ENCODE peak calls at places on chromosome 9, in four cellular contexts. N, D, Y and R are unnamed samples.

GRCh38 chr9:35267716-35268115 is 105.9 kb downstream of the UNC13B start:
- DNase-seq in D (peak), Y (no peak), N (no peak), R (no peak)

GRCh38 chr9:123742009-123742767 is 187.7 kb downstream of the DENND1A start:
- DNase-seq in D (peak), Y (no peak), N (no peak), R (no peak)

GRCh38 chr9:114282507-114282906 is 40.4 kb upstream of the ORM1 start:
- DNase-seq in N (no peak), Y (peak), D (no peak), R (no peak)

GRCh38 chr9:17900604-17901003 is 321.7 kb downstream of the SH3GL2 start:
- DNase-seq in N (no peak), Y (no peak), D (no peak), R (no peak)

GRCh38 chr9:37675661-37676060 is 24.9 kb downstream of the FRMPD1 start:
- DNase-seq in Y (no peak), N (no peak), D (no peak), R (no peak)

GRCh38 chr9:96476591-96476990 is 26.6 kb downstream of the HABP4 start:
- DNase-seq in N (peak), D (peak), Y (no peak), R (no peak)

GRCh38 chr9:129582865-129583264 is 38.0 kb downstream of the C9orf50 start:
- DNase-seq in Y (no peak), N (no peak), D (no peak), R (no peak)

GRCh38 chr9:115411516-115411915 is 293.6 kb upstream of the TNC start:
- DNase-seq in Y (no peak), N (no peak), D (peak), R (no peak)

GRCh38 chr9:6247266-6247665 is 31.7 kb downstream of the IL33 start:
- DNase-seq in D (peak), Y (no peak), N (no peak), R (no peak)

GRCh38 chr9:72695365-72695764 is 174.0 kb downstream of the TMC1 start:
- DNase-seq in Y (no peak), N (peak), D (no peak), R (no peak)

GRCh38 chr9:121328876-121329681 is 41.0 kb downstream of the STOM start:
- DNase-seq in Y (no peak), N (no peak), D (no peak), R (no peak)

GRCh38 chr9:8850916-8851315 is 1051.3 kb upstream of the DMAC1 start:
- DNase-seq in N (no peak), D (no peak), Y (no peak), R (no peak)

GRCh38 chr9:98022447-98022846 is 34.1 kb upstream of the NANS start:
- DNase-seq in Y (no peak), N (no peak), D (peak), R (no peak)

GRCh38 chr9:629136-629535 is 212.4 kb upstream of the DMRT1 start:
- DNase-seq in N (no peak), D (no peak), Y (no peak), R (no peak)

GRCh38 chr9:4117835-4118610 is 181.8 kb downstream of the GLIS3 start:
- DNase-seq in N (no peak), Y (no peak), D (no peak), R (no peak)

GRCh38 chr9:127654619-127655018 is 42.5 kb downstream of the STXBP1 start:
- DNase-seq in N (no peak), D (peak), Y (no peak), R (no peak)

GRCh38 chr9:127660886-127661285 is 45.9 kb upstream of the CFAP157 start:
- DNase-seq in D (no peak), N (no peak), Y (no peak), R (no peak)

GRCh38 chr9:127662617-127663016 is 44.2 kb upstream of the CFAP157 start:
- DNase-seq in N (no peak), Y (no peak), D (no peak), R (no peak)

GRCh38 chr9:127661342-127661741 is 45.4 kb upstream of the CFAP157 start:
- DNase-seq in N (no peak), D (no peak), Y (no peak), R (no peak)

DNA sequence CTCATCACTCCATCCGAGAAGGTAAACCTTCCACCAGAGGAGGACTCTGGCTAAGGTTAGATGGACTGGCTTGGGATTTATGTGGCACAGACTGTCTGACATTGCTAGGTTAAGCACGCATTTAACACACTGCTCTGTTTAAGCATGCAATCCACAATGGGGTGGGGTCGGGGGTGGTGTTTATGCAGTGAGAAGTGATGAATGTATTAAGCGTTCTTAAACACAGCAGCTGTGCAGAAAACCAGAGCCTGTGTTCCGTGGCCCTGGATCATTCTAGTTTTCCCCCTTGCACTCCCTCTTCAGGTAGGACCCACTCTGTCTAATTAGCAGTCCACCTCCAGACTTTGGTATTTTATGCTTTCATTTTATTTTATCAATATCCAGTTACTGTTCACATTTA is 46.4 kb downstream of the STXBP1 start:
- DNase-seq in D (no peak), Y (no peak), N (no peak), R (no peak)
- H3K27ac ChIP-seq in D (no peak), Y (no peak), N (no peak), R (no peak)

DNA sequence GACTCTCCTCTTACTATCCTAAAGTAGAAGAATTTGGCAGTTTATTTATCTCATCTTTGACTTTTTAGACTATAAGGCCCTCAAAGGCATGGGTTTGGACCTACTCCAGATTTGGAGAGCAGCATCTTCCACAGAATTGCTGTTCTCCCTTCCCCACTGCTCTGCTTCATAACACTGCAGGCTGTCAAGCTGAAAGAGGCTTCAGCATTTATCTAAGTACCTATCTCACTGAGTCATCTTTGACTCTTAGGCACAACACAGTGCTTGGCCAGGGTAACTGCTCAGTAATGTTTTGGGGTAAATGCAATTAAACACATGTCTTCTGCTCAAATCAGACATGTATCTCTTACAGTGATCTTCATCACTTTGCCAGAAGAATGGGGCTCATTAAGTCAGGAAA is 60.6 kb downstream of the GRIN3A start:
- DNase-seq in Y (no peak), D (no peak), N (no peak), R (no peak)
- H3K27ac ChIP-seq in Y (no peak), D (no peak), N (no peak), R (no peak)

DNA sequence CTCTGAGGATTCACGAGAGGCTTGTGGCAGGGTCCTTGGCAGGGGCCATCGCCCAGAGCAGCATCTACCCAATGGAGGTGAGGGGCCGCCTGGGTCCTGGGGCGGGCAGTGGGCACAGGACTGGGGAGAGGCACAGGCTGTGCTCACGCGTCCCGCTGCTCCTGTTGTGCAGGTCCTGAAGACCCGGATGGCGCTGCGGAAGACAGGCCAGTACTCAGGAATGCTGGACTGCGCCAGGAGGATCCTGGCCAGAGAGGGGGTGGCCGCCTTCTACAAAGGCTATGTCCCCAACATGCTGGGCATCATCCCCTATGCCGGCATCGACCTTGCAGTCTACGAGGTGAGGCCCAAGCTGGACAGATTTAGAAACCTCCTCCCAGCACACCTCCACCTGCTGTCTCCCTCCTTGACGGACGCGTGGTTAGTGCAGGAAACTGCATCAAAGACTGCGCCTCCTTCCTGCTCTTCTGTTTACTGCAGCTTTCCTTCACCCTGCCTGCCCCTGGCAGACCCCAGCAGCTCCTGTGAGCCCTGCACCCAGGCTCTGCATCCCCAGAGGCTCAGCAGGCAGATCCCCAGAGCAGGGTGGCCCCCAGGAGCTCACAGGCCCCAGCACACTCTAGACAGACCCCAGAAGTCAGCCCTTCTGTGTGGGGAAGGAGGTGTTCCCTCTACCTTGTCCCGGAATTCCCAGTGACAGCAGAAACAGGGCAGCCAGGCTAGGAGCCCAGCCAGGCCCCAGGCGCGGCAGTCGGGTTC is 21.2 kb downstream of the PTGES2 start:
- DNase-seq in Y (no peak), D (no peak), N (no peak), R (no peak)
- H3K27ac ChIP-seq in Y (no peak), D (no peak), N (peak), R (no peak)

GRCh38 chr9:134214766-134215394 is 50.5 kb upstream of the RNU6ATAC start:
- DNase-seq in Y (no peak), D (no peak), N (no peak), R (no peak)

GRCh38 chr9:134216449-134216951 is 52.1 kb upstream of the RNU6ATAC start:
- DNase-seq in N (no peak), D (no peak), Y (no peak), R (no peak)

GRCh38 chr9:134215395-134215708 is 51.0 kb upstream of the RNU6ATAC start:
- DNase-seq in N (no peak), Y (no peak), D (no peak), R (no peak)

GRCh38 chr9:134216961-134217360 is 52.6 kb upstream of the RNU6ATAC start:
- DNase-seq in D (no peak), N (no peak), Y (no peak), R (no peak)

DNA sequence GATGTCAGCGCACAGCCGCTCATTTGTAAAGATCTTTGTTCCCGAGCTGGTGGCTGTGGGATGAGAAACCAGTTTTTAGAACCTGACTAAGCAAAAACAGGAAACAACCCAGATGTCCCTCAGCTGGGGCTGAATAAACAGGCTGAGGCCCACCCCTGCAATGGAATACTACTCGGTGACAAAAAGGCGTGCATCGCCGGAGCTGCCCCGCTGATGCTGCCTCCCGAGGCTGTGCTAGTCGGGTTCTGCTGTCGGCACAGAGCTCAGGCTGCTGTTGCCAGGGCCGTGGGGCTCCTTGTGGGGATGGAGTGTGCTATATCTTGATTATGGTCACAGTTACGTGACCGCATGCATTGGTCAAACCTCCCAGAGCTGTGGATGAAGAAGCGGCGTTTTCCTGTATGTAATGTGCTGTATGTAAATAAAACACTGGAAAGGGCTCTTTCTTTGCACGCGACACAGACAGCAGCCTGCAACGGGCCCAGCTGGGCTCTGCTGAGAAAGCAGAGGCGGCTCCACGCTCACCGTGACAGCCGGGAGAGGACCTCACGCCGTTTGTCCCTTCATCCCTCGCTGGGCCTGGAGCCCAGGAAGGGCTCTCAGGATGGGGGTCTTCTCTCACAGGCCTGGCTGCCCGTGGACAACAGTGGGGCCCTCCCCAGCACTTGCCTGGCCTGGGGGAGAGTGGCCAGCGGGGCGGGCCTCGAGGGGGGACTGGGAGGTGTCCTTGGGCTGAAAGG is 51.5 kb upstream of the RNU6ATAC start:
- DNase-seq in Y (no peak), D (peak), N (no peak), R (no peak)
- H3K27ac ChIP-seq in Y (no peak), D (peak), N (no peak), R (no peak)

GRCh38 chr9:33472171-33472920 is 1.4 kb downstream of the NOL6 start:
- DNase-seq in N (no peak), D (no peak), Y (peak), R (no peak)
- H3K27ac ChIP-seq in N (peak), D (peak), Y (no peak), R (no peak)

DNA sequence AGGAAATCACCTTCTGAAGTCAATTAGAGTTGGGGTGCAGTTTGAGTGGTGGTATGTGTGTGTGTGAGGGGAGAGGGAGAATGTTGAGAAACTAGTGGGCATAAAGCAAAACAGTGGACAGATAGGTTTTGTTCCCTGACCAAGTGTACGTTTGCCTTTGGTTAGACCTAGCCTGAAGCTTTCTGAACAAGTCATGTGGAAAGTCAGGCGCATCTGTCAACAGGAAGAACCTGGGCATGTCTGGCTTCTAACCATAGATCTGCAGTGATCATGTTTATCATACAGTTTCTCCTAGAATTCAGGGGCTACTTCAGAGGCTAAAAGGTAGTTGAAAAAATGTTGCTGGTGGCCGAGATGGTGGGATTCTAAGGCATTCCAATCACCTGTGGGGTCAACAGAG is 143.2 kb upstream of the PCA3 start:
- DNase-seq in N (no peak), D (no peak), Y (no peak), R (no peak)
- H3K27ac ChIP-seq in N (no peak), D (no peak), Y (no peak), R (no peak)

GRCh38 chr9:94110821-94111252 is 26.6 kb downstream of the PTPDC1 start:
- DNase-seq in D (peak), Y (no peak), N (no peak), R (no peak)
- H3K27ac ChIP-seq in D (no peak), Y (no peak), N (peak), R (peak)

DNA sequence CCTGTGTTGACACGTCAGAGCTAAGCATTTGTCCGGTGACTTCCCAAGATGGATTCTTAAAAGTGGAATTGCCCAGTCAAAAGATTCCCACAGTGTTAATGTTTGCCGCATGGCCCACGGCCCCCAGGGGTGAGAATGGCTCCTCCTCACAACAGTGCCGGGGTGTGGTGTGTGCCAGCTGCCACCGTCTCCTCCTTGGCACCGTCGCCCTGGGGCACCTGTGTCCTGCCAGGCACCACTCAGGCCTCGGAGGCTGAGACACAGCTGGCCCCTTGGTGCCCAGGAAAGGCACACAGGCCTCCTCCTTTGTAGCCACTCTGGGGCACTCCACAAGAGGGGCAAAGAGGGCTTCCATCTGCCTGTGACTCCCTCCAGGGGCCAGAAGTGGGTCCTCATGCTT is 4.3 kb downstream of the KCNT1 start:
- DNase-seq in D (no peak), Y (no peak), N (no peak), R (no peak)
- H3K27ac ChIP-seq in D (no peak), Y (no peak), N (no peak), R (no peak)